ENCODE peak calls at places on chromosomes 13 and 19, in four cellular contexts. E is right atrium auricular region, N is cardiac muscle cell, I is H1. D is an unnamed sample.

GRCh38 chr13:25886438-25887214 is 165.2 kb downstream of the SHISA2 start:
- DNase-seq in E (no peak), N (peak; percentile 63), I (no peak), D (no peak)

GRCh38 chr13:79228972-79229371 is 177.1 kb downstream of the RBM26 start:
- DNase-seq in E (no peak), N (no peak), I (no peak), D (no peak)

GRCh38 chr13:44396963-44397580 is 23.4 kb downstream of the SERP2 start:
- DNase-seq in E (no peak), N (peak; percentile 86), I (no peak), D (peak; percentile 7)

GRCh38 chr13:99399623-99399974 is 92.4 kb upstream of the GPR183 start:
- DNase-seq in E (no peak), N (no peak), I (no peak), D (no peak)

GRCh38 chr13:107518292-107518691 is 697.0 kb downstream of the LIG4 start:
- DNase-seq in E (no peak), N (peak; percentile 21), I (no peak), D (no peak)

GRCh38 chr13:30382836-30383525 is 39.3 kb upstream of the UBE2L5 start:
- DNase-seq in E (no peak), N (no peak), I (no peak), D (no peak)

GRCh38 chr13:44108345-44108858 is 228.7 kb downstream of the LACC1 start:
- DNase-seq in E (peak; percentile 75), N (peak; percentile 5), I (no peak), D (no peak)

GRCh38 chr19:35736913-35737886 is 5.1 kb downstream of the IGFLR1 start:
- DNase-seq in E (no peak), N (no peak), I (no peak), D (no peak)

GRCh38 chr13:76330216-76330615 is 556.0 kb downstream of the KCTD12 start:
- DNase-seq in E (no peak), N (no peak), I (no peak), D (no peak)

GRCh38 chr13:73657821-73658540 is 476.2 kb downstream of the KLF12 start:
- DNase-seq in E (peak; percentile 70), N (peak; percentile 96), I (no peak), D (no peak)

GRCh38 chr13:68551701-68552522 is 1321.8 kb upstream of the PCDH9 start:
- DNase-seq in E (no peak), N (no peak), I (no peak), D (no peak)

GRCh38 chr19:8569066-8569761 is 8.0 kb downstream of the MYO1F start:
- DNase-seq in E (peak; percentile 67), N (peak; percentile 95), I (no peak), D (no peak)

GRCh38 chr13:102582256-102582655 is 14.5 kb upstream of the TPP2 start:
- DNase-seq in E (no peak), N (no peak), I (no peak), D (no peak)

GRCh38 chr13:73938375-73939070 is 195.7 kb downstream of the KLF12 start:
- DNase-seq in E (no peak), N (peak; percentile 77), I (no peak), D (no peak)

DNA sequence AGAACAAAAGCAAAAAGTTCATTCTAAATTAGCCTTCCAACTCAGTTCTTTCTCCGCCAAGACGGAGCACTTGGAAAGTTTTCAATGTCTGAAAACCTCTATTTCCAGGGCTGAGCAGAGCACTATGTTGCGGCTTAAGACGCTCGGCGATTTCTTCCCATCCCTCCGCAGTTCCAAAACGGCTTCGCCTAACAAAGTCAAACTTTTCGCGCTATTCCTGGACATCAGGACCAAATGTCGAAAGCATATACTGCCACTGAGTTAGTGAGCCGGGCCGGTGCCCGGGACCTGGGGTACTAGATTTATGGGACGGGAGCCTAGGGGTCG is 771 bp downstream of the RCBTB2 start:
- DNase-seq in E (peak; percentile 67), N (peak; percentile 67), I (no peak), D (no peak)
- H3K27ac ChIP-seq in E (peak overlapping the region; percentile 98), N (peak overlapping the region; percentile 93), I (peak overlapping the region; percentile 87), D (peak overlapping the region; percentile 96)

GRCh38 chr19:14117668-14118164 is at the start of gene PRKACA:
- DNase-seq in E (peak; percentile 99), N (peak; percentile 100), I (peak; percentile 91), D (peak; percentile 99)
- H3K27ac ChIP-seq in E (peak within 1 kb of the TSS; percentile 99), N (peak within 1 kb of the TSS; percentile 95), I (peak within 1 kb of the TSS; percentile 29), D (peak within 1 kb of the TSS; percentile 94)

GRCh38 chr19:39768334-39768733 is 10.3 kb upstream of the LEUTX start:
- DNase-seq in E (no peak), N (no peak), I (no peak), D (no peak)
- H3K27ac ChIP-seq in E (no peak overlapping the region), N (no peak overlapping the region), I (no peak overlapping the region), D (no peak overlapping the region)

GRCh38 chr19:34254552-34255432 is at the start of gene GARRE1:
- DNase-seq in E (no peak), N (peak; percentile 70), I (no peak), D (peak; percentile 39)
- H3K27ac ChIP-seq in E (peak within 1 kb of the TSS; percentile 96), N (peak within 1 kb of the TSS; percentile 92), I (peak within 1 kb of the TSS; percentile 82), D (peak within 1 kb of the TSS; percentile 88)

GRCh38 chr13:34070006-34070405 is 252.1 kb downstream of the RFC3 start:
- DNase-seq in E (no peak), N (peak; percentile 16), I (no peak), D (no peak)

GRCh38 chr13:34065915-34066314 is 248.0 kb downstream of the RFC3 start:
- DNase-seq in E (no peak), N (no peak), I (no peak), D (no peak)

GRCh38 chr13:34064456-34065205 is 246.7 kb downstream of the RFC3 start:
- DNase-seq in E (no peak), N (peak; percentile 14), I (no peak), D (no peak)

GRCh38 chr13:34070544-34071303 is 252.8 kb downstream of the RFC3 start:
- DNase-seq in E (no peak), N (no peak), I (no peak), D (no peak)

GRCh38 chr13:34066344-34066743 is 248.4 kb downstream of the RFC3 start:
- DNase-seq in E (no peak), N (no peak), I (no peak), D (no peak)
- H3K27ac ChIP-seq in E (no peak overlapping the region), N (no peak overlapping the region), I (no peak overlapping the region), D (no peak overlapping the region)

GRCh38 chr13:28568286-28568685 is 73.4 kb upstream of the FLT1 start:
- DNase-seq in E (peak; percentile 73), N (peak; percentile 55), I (no peak), D (peak; percentile 30)

GRCh38 chr13:28564030-28564429 is 69.1 kb upstream of the FLT1 start:
- DNase-seq in E (no peak), N (no peak), I (no peak), D (no peak)

GRCh38 chr13:28569886-28570285 is 75.0 kb upstream of the FLT1 start:
- DNase-seq in E (no peak), N (no peak), I (no peak), D (no peak)

GRCh38 chr13:28566283-28566682 is 71.4 kb upstream of the FLT1 start:
- DNase-seq in E (no peak), N (no peak), I (no peak), D (no peak)

GRCh38 chr13:28566891-28567290 is 72.0 kb upstream of the FLT1 start:
- DNase-seq in E (no peak), N (no peak), I (no peak), D (no peak)
- H3K27ac ChIP-seq in E (no peak overlapping the region), N (no peak overlapping the region), I (no peak overlapping the region), D (no peak overlapping the region)